ENCODE peak calls at places on chromosomes 1 and 21, in five cellular contexts. Y is A549, T is K562, B is GM12878, F is HepG2. G is an unnamed sample.

GRCh38 chr1:38608202-38608864 is 251.2 kb downstream of the RRAGC start:
- DNase-seq in Y (no peak), T (peak), B (no peak), F (peak), G (peak)

GRCh38 chr21:27244356-27244755 is 277.5 kb upstream of the ADAMTS5 start:
- DNase-seq in Y (no peak), T (no peak), B (no peak), F (no peak), G (no peak)

GRCh38 chr1:205449750-205450443 is 5.9 kb downstream of the BLACAT1 start:
- DNase-seq in Y (peak), T (peak), B (no peak), F (peak), G (peak)

GRCh38 chr21:44303490-44303981 is 3.7 kb downstream of the PFKL start:
- DNase-seq in Y (no peak), T (no peak), B (no peak), F (peak), G (no peak)

GRCh38 chr1:41513388-41513745 is 28.9 kb upstream of the EDN2 start:
- DNase-seq in Y (no peak), T (peak), B (no peak), F (no peak), G (peak)

GRCh38 chr1:39354572-39354971 is 136.9 kb upstream of the BMP8A start:
- DNase-seq in Y (no peak), T (no peak), B (no peak), F (no peak), G (no peak)

GRCh38 chr1:212317916-212318315 is 32.7 kb downstream of the PPP2R5A start:
- DNase-seq in Y (no peak), T (no peak), B (no peak), F (no peak), G (no peak)

GRCh38 chr1:212916395-212917133 is 33.8 kb upstream of the VASH2 start:
- DNase-seq in Y (no peak), T (peak), B (no peak), F (peak), G (peak)

GRCh38 chr1:175204285-175204684 is 11.7 kb upstream of the KIAA0040 start:
- DNase-seq in Y (no peak), T (no peak), B (no peak), F (no peak), G (no peak)

GRCh38 chr1:89719502-89720306 is 86.8 kb downstream of the LRRC8C start:
- DNase-seq in Y (no peak), T (no peak), B (peak), F (no peak), G (no peak)

GRCh38 chr1:239952348-239953307 is 139.1 kb upstream of the FMN2 start:
- DNase-seq in Y (peak), T (peak), B (no peak), F (peak), G (peak)

GRCh38 chr1:14903922-14904321 is 249.6 kb upstream of the TMEM51 start:
- DNase-seq in Y (no peak), T (no peak), B (no peak), F (no peak), G (no peak)

GRCh38 chr1:95023399-95024050 is 49.2 kb downstream of the ALG14 start:
- DNase-seq in Y (no peak), T (no peak), B (no peak), F (no peak), G (no peak)

GRCh38 chr1:226400519-226401406 is 7.1 kb downstream of the PARP1 start:
- DNase-seq in Y (no peak), T (no peak), B (no peak), F (no peak), G (no peak)

GRCh38 chr1:88608139-88608943 is 75.7 kb upstream of the PKN2 start:
- DNase-seq in Y (peak), T (peak), B (no peak), F (peak), G (peak)

GRCh38 chr1:212034516-212035122 is 738 bp downstream of the INTS7 start:
- DNase-seq in Y (no peak), T (no peak), B (no peak), F (no peak), G (no peak)

GRCh38 chr1:10045480-10046355 is 13.0 kb downstream of the UBE4B start:
- DNase-seq in Y (no peak), T (peak), B (no peak), F (no peak), G (no peak)

GRCh38 chr1:39391741-39392679 is 99.4 kb upstream of the BMP8A start:
- DNase-seq in Y (peak), T (no peak), B (no peak), F (peak), G (peak)

GRCh38 chr1:118827207-118827606 is 160.9 kb downstream of the TBX15 start:
- DNase-seq in Y (no peak), T (no peak), B (no peak), F (no peak), G (no peak)

GRCh38 chr1:78918157-78918556 is 88.4 kb downstream of the ADGRL4 start:
- DNase-seq in Y (no peak), T (no peak), B (no peak), F (no peak), G (no peak)

GRCh38 chr1:94061513-94062443 is 59.2 kb downstream of the ABCA4 start:
- DNase-seq in Y (peak), T (peak), B (no peak), F (peak), G (peak)

GRCh38 chr1:15345711-15346355 is 63.9 kb upstream of the EFHD2 start:
- DNase-seq in Y (no peak), T (peak), B (no peak), F (no peak), G (no peak)

GRCh38 chr1:54887665-54888071 is 673 bp upstream of the DHCR24 start:
- DNase-seq in Y (no peak), T (no peak), B (no peak), F (no peak), G (no peak)

GRCh38 chr1:157551694-157552693 is at the start of gene FCRL5:
- DNase-seq in Y (no peak), T (no peak), B (peak), F (no peak), G (no peak)

GRCh38 chr21:46621457-46622182 is 13.9 kb upstream of the PRMT2 start:
- DNase-seq in Y (no peak), T (no peak), B (no peak), F (peak), G (no peak)

GRCh38 chr1:218259800-218260199 is 25.3 kb upstream of the RRP15 start:
- DNase-seq in Y (peak), T (peak), B (no peak), F (peak), G (peak)

GRCh38 chr1:115135681-115136080 is 46.4 kb upstream of the TSPAN2 start:
- DNase-seq in Y (peak), T (no peak), B (no peak), F (no peak), G (no peak)

GRCh38 chr1:230077436-230078221 is 10.6 kb downstream of the GALNT2 start:
- DNase-seq in Y (peak), T (no peak), B (no peak), F (no peak), G (no peak)

GRCh38 chr21:42925114-42925907 is at the start of gene ERVH48-1:
- DNase-seq in Y (no peak), T (no peak), B (no peak), F (no peak), G (peak)

GRCh38 chr1:192628406-192629057 is 7.4 kb upstream of the RGS13 start:
- DNase-seq in Y (no peak), T (no peak), B (no peak), F (no peak), G (no peak)

GRCh38 chr21:21907271-21907670 is 909.1 kb downstream of the NCAM2 start:
- DNase-seq in Y (no peak), T (no peak), B (no peak), F (no peak), G (no peak)

GRCh38 chr21:29697555-29698193 is 242.1 kb downstream of the GRIK1 start:
- DNase-seq in Y (no peak), T (no peak), B (no peak), F (no peak), G (no peak)

GRCh38 chr1:151994956-151995355 is 1.3 kb upstream of the S100A10 start:
- DNase-seq in Y (peak), T (no peak), B (no peak), F (no peak), G (peak)

GRCh38 chr1:175072131-175072941 is 4.7 kb downstream of the TNN start:
- DNase-seq in Y (no peak), T (no peak), B (no peak), F (no peak), G (peak)

GRCh38 chr21:35226960-35227741 is 178.0 kb upstream of the RUNX1 start:
- DNase-seq in Y (no peak), T (no peak), B (peak), F (no peak), G (no peak)

GRCh38 chr1:7389786-7390603 is 381.1 kb upstream of the VAMP3 start:
- DNase-seq in Y (no peak), T (no peak), B (no peak), F (no peak), G (no peak)

GRCh38 chr1:153288634-153289275 is 24.0 kb downstream of the PGLYRP3 start:
- DNase-seq in Y (peak), T (peak), B (no peak), F (no peak), G (peak)
- TF ChIP-seq JUNB in Y (no peak), T (no peak), B (no peak), F (no peak), G (no peak)

GRCh38 chr1:180157576-180158057 is 2.9 kb downstream of the QSOX1 start:
- DNase-seq in Y (no peak), T (no peak), B (no peak), F (peak), G (peak)

GRCh38 chr1:180155202-180155682 is 573 bp downstream of the QSOX1 start:
- DNase-seq in Y (no peak), T (peak), B (no peak), F (no peak), G (peak)

GRCh38 chr1:180156201-180156600 is 1.5 kb downstream of the QSOX1 start:
- DNase-seq in Y (no peak), T (no peak), B (peak), F (no peak), G (no peak)

GRCh38 chr1:180157108-180157507 is 2.4 kb downstream of the QSOX1 start:
- DNase-seq in Y (no peak), T (no peak), B (no peak), F (no peak), G (no peak)

DNA sequence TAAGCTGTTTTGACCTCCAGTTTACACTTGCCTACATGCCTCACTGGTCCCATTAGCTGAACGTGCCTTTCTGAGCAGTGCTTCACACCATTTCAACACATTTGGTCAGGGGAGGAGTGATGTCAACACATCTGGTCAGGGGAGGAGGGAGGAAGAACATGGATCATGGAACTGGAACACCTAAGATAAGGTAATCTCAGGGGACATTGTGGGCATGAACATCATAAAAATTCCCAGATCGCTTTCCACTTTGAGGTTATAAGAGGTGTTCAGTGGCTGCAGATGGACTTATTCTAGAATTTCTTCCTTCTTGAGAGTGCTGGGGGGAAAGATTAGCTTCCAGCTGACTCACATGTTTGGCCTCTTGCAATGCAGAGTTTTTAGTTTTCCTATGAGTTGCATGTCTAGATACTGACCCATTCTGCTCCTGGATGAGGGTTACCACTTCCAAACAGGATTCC is 2.0 kb downstream of the QSOX1 start:
- DNase-seq in Y (no peak), T (no peak), B (no peak), F (no peak), G (no peak)
- H3K4me3 ChIP-seq in Y (no peak), T (no peak), B (peak), F (peak), G (peak)

DNA sequence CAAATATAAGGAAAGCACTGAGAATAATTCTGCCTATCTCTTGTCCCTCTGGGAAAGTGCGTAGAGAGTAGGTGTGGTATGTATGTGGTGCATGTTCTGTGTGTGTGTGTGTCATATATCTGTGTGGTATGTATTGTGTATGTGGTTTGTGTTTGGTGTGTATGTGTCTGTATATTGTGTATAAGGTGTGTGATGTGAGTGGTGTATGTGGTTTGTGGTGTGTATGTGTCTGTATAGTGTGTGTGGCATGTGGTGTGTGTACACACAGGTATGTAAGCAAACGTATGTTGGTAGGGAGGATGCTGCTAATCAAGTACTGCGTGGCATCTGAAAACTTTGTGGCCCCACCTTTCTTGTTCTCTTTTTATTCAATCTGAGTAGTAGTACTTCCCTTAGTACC is 68.3 kb upstream of the LAX1 start:
- DNase-seq in Y (no peak), T (no peak), B (no peak), F (no peak), G (no peak)
- TF ChIP-seq JUNB in Y (no peak), T (no peak), B (no peak), F (no peak), G (no peak)

DNA sequence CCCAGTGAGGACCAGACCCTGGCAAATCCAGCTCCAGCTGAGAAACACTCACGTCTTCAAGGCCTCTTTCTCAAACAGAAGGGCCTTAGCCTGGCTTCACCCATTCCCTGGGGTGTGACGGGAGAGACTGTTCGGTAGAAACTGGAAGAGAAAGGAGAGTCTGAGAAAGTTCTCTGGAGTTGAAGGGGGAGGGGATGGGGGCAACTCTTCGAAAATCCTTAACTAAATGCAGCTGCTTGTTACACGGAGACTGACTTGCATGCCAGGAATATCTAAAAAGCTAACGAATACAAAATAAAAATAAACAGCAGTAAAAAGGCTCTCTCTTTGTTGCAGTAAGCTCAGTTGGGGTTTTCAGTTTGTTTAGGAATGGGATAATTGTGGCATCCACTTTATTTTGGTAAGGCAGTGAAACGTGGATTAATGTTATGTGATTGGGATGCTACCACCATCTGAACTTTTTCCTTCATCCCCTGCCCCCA is 5.6 kb downstream of the ROR1 start:
- DNase-seq in Y (no peak), T (no peak), B (no peak), F (no peak), G (peak)
- H3K4me3 ChIP-seq in Y (no peak), T (no peak), B (no peak), F (no peak), G (peak)

DNA sequence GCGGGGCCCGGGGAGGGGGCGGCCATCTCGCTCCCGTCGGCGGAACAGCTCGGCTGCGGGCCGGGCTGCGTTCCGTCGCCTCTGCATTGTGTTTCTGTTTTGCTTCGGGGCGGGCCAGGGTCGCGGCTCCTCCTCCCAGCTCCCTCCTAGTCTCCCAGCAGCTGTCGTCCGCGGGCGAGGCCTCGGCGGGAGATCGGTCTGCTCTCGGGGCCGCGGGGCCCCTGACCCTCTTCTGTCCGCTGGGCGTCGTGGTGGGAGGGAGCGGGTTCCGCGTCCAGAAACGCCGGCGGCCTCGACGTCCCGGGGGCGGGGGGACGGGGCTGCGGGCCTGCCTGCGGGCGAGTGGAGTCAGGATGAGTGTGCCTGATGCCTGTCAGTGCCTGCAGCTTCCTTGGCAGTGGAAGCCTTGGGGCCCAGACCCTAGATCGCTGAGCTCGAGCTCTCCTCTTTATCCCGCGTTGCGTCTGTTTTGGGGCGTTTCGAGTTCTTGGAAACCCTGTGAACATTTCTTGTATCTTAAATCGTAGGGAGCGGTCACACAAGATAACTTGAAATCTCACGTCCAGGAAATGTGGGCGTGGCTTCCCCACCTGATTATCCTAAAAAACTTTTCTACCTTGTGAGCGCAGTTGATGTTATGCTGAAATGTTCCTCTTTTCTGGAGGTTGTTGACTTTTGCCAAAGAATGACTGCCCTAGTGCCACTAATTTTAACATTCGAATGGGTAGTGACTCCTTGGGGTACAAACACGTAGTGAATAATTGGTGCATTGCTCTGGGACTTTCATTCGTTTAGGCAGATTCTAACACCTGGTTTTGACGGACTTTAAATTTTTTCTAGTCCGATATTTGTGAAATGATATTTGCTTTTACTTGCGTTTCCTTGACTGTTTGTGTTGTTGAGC is 676 bp downstream of the MORC3 start:
- DNase-seq in Y (peak), T (no peak), B (peak), F (peak), G (peak)
- TF ChIP-seq JUNB in Y (no peak), T (no peak), B (no peak), F (no peak), G (no peak)

DNA sequence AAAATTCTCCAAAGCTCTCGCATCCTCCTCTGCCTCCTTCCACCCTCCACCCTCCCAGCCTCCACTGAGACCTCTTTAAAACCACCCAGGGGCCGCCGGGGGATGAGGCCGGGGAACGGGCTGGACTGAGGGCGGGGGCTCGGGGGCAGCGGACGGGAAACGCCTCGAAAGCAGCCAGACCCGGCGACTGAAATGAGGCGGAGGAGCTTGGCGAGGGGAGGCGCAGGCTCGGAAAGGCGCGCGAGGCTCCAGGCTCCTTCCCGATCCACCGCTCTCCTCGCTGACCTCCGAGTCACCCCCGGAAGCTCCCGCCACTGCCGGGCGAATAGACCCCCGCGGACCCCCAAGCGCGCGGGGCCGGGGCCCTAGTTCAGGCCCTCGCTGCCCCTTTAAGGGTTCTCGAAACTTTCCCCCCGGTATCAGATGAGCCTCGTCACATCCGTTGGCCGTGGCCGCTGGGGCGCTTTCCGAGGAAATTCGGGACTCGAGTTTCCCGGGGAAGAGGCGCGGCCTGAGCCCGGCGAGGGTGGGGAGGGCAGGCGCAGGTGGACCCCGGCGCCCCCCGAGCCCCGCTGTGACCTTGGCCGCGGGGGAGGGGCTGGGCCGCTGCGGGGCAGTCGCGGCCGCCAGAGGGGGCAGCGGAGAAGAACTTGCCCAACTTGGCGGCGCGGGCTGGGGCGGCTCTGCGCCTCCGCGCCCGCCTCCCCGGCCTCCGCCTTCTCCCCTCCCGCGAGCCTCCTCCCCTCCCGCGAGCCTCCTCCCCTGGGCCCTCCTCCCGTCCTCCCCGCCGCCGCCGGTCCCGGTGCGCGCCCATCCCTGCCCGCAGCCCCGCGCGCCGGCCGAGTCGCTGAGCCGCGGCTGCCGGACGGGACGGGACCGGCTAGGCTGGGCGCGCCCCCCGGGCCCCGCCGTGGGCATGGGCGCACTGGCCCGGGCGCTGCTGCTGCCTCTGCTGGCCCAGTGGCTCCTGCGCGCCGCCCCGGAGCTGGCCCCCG is at the start of gene BACE2:
- DNase-seq in Y (peak), T (peak), B (no peak), F (no peak), G (peak)
- H3K4me3 ChIP-seq in Y (peak), T (peak), B (peak), F (peak), G (peak)

G was measured in GM23338.